ENCODE peak calls at places on chromosomes 2 and 18, in six cellular contexts. One of them, this sample, is unnamed.

GRCh38 chr2:215171151-215171550 is 32.7 kb upstream of the ABCA12 start:
- DNase-seq in activated CD8-positive, alpha-beta memory T cell treated with anti-CD3 and anti-CD28 coated beads, Interleukin-2, amount 10 ng/mL, durations not matched to agents 7 days and 5 days: peak; percentile 42
- DNase-seq in AG09309: peak; percentile 21
- DNase-seq in MV-4-11: no peak
- DNase-seq in D341Med: no peak
- DNase-seq in CD8-positive, alpha-beta T cell: no peak
- DNase-seq in this sample: no peak

GRCh38 chr18:55983433-55983832 is 395.4 kb upstream of the TCF4 start:
- DNase-seq in MV-4-11: no peak
- DNase-seq in activated CD8-positive, alpha-beta memory T cell treated with anti-CD3 and anti-CD28 coated beads, Interleukin-2, amount 10 ng/mL, durations not matched to agents 7 days and 5 days: no peak
- DNase-seq in AG09309: peak; percentile 45
- DNase-seq in D341Med: no peak
- DNase-seq in CD8-positive, alpha-beta T cell: no peak
- DNase-seq in this sample: no peak

GRCh38 chr18:46755315-46756171 is 1.3 kb downstream of the ST8SIA5 start:
- DNase-seq in AG09309: no peak
- DNase-seq in D341Med: no peak
- DNase-seq in activated CD8-positive, alpha-beta memory T cell treated with anti-CD3 and anti-CD28 coated beads, Interleukin-2, amount 10 ng/mL, durations not matched to agents 7 days and 5 days: no peak
- DNase-seq in MV-4-11: peak; percentile 55
- DNase-seq in CD8-positive, alpha-beta T cell: no peak
- DNase-seq in this sample: peak; percentile 83

GRCh38 chr2:240426797-240427721 is 8.4 kb upstream of the GPC1 start:
- DNase-seq in MV-4-11: no peak
- DNase-seq in CD8-positive, alpha-beta T cell: no peak
- DNase-seq in D341Med: no peak
- DNase-seq in activated CD8-positive, alpha-beta memory T cell treated with anti-CD3 and anti-CD28 coated beads, Interleukin-2, amount 10 ng/mL, durations not matched to agents 7 days and 5 days: no peak
- DNase-seq in AG09309: no peak
- DNase-seq in this sample: peak; percentile 1

GRCh38 chr2:217934321-217935131 is 68.3 kb downstream of the TNS1 start:
- DNase-seq in MV-4-11: peak; percentile 93
- DNase-seq in AG09309: peak; percentile 79
- DNase-seq in CD8-positive, alpha-beta T cell: no peak
- DNase-seq in D341Med: no peak
- DNase-seq in activated CD8-positive, alpha-beta memory T cell treated with anti-CD3 and anti-CD28 coated beads, Interleukin-2, amount 10 ng/mL, durations not matched to agents 7 days and 5 days: no peak
- DNase-seq in this sample: no peak

GRCh38 chr2:196413821-196414274 is 225.7 kb upstream of the CCDC150 start:
- DNase-seq in activated CD8-positive, alpha-beta memory T cell treated with anti-CD3 and anti-CD28 coated beads, Interleukin-2, amount 10 ng/mL, durations not matched to agents 7 days and 5 days: no peak
- DNase-seq in AG09309: no peak
- DNase-seq in D341Med: no peak
- DNase-seq in CD8-positive, alpha-beta T cell: no peak
- DNase-seq in MV-4-11: no peak
- DNase-seq in this sample: no peak

GRCh38 chr2:19973471-19973870 is 16.4 kb downstream of the WDR35 start:
- DNase-seq in AG09309: no peak
- DNase-seq in D341Med: no peak
- DNase-seq in activated CD8-positive, alpha-beta memory T cell treated with anti-CD3 and anti-CD28 coated beads, Interleukin-2, amount 10 ng/mL, durations not matched to agents 7 days and 5 days: no peak
- DNase-seq in MV-4-11: no peak
- DNase-seq in CD8-positive, alpha-beta T cell: no peak
- DNase-seq in this sample: no peak

GRCh38 chr18:59514193-59514592 is 155.1 kb upstream of the LMAN1 start:
- DNase-seq in activated CD8-positive, alpha-beta memory T cell treated with anti-CD3 and anti-CD28 coated beads, Interleukin-2, amount 10 ng/mL, durations not matched to agents 7 days and 5 days: no peak
- DNase-seq in MV-4-11: no peak
- DNase-seq in D341Med: no peak
- DNase-seq in CD8-positive, alpha-beta T cell: no peak
- DNase-seq in AG09309: no peak
- DNase-seq in this sample: no peak

GRCh38 chr18:34494359-34494696 is 215.8 kb upstream of the DTNA start:
- DNase-seq in AG09309: no peak
- DNase-seq in MV-4-11: no peak
- DNase-seq in activated CD8-positive, alpha-beta memory T cell treated with anti-CD3 and anti-CD28 coated beads, Interleukin-2, amount 10 ng/mL, durations not matched to agents 7 days and 5 days: no peak
- DNase-seq in CD8-positive, alpha-beta T cell: no peak
- DNase-seq in D341Med: no peak
- DNase-seq in this sample: peak; percentile 82

This sample was measured in NCI-H69.